ENCODE peak calls at places on chromosome 2, in five cellular contexts. One of them, this sample, is unnamed.

GRCh38 chr2:40213071-40213470 is 238.8 kb downstream of the SLC8A1 start:
- DNase-seq in K562: no peak
- DNase-seq in A549: no peak
- DNase-seq in HepG2: no peak
- DNase-seq in WTC11: no peak
- DNase-seq in this sample: no peak

GRCh38 chr2:71380665-71381064 is 49.1 kb downstream of the ZNF638 start:
- DNase-seq in WTC11: no peak
- DNase-seq in HepG2: no peak
- DNase-seq in A549: no peak
- DNase-seq in K562: no peak
- DNase-seq in this sample: no peak

GRCh38 chr2:101474752-101475384 is at the start of gene RFX8:
- DNase-seq in A549: no peak
- DNase-seq in WTC11: peak
- DNase-seq in K562: no peak
- DNase-seq in HepG2: peak
- DNase-seq in this sample: no peak

GRCh38 chr2:239245107-239245506 is 155.7 kb downstream of the HDAC4 start:
- DNase-seq in HepG2: no peak
- DNase-seq in A549: no peak
- DNase-seq in WTC11: no peak
- DNase-seq in K562: no peak
- DNase-seq in this sample: no peak

GRCh38 chr2:69797836-69798465 is 31.5 kb upstream of the GMCL1 start:
- DNase-seq in A549: no peak
- DNase-seq in HepG2: no peak
- DNase-seq in K562: no peak
- DNase-seq in WTC11: no peak
- DNase-seq in this sample: no peak

GRCh38 chr2:116141891-116142474 is 1672.5 kb upstream of the DDX18 start:
- DNase-seq in HepG2: no peak
- DNase-seq in WTC11: no peak
- DNase-seq in A549: no peak
- DNase-seq in K562: no peak
- DNase-seq in this sample: no peak

GRCh38 chr2:218383892-218384519 is 1.9 kb downstream of the SLC11A1 start:
- DNase-seq in WTC11: no peak
- DNase-seq in K562: no peak
- DNase-seq in A549: no peak
- DNase-seq in HepG2: no peak
- DNase-seq in this sample: no peak

GRCh38 chr2:219029829-219030165 is 11.5 kb downstream of the CFAP65 start:
- DNase-seq in K562: peak
- DNase-seq in WTC11: peak
- DNase-seq in A549: peak
- DNase-seq in HepG2: peak
- DNase-seq in this sample: no peak

GRCh38 chr2:221444106-221444505 is 128.0 kb downstream of the EPHA4 start:
- DNase-seq in HepG2: no peak
- DNase-seq in A549: no peak
- DNase-seq in WTC11: no peak
- DNase-seq in K562: no peak
- DNase-seq in this sample: no peak

GRCh38 chr2:201466050-201466660 is 14.6 kb downstream of the STRADB start:
- DNase-seq in A549: no peak
- DNase-seq in K562: no peak
- DNase-seq in HepG2: no peak
- DNase-seq in WTC11: no peak
- DNase-seq in this sample: no peak

GRCh38 chr2:27042159-27042661 is 9.3 kb upstream of the AGBL5 start:
- DNase-seq in HepG2: no peak
- DNase-seq in WTC11: no peak
- DNase-seq in A549: no peak
- DNase-seq in K562: no peak
- DNase-seq in this sample: peak

GRCh38 chr2:43465234-43465633 is 130.6 kb downstream of the THADA start:
- DNase-seq in K562: no peak
- DNase-seq in A549: no peak
- DNase-seq in WTC11: no peak
- DNase-seq in HepG2: no peak
- DNase-seq in this sample: no peak

GRCh38 chr2:69644506-69644979 is 1.0 kb upstream of the AAK1 start:
- DNase-seq in WTC11: no peak
- DNase-seq in A549: no peak
- DNase-seq in HepG2: no peak
- DNase-seq in K562: no peak
- DNase-seq in this sample: no peak

GRCh38 chr2:3108105-3108504 is 269.5 kb downstream of the EIPR1 start:
- DNase-seq in K562: peak
- DNase-seq in WTC11: no peak
- DNase-seq in HepG2: no peak
- DNase-seq in A549: no peak
- DNase-seq in this sample: no peak

GRCh38 chr2:177754476-177754873 is 318.1 kb downstream of the PDE11A start:
- DNase-seq in K562: no peak
- DNase-seq in A549: no peak
- DNase-seq in HepG2: no peak
- DNase-seq in WTC11: no peak
- DNase-seq in this sample: no peak

GRCh38 chr2:84038866-84039265 is 420.2 kb downstream of the SUCLG1 start:
- DNase-seq in K562: no peak
- DNase-seq in WTC11: no peak
- DNase-seq in A549: no peak
- DNase-seq in HepG2: no peak
- DNase-seq in this sample: no peak

GRCh38 chr2:105396254-105397024 is 2.4 kb downstream of the FHL2 start:
- DNase-seq in WTC11: no peak
- DNase-seq in HepG2: peak
- DNase-seq in A549: peak
- DNase-seq in K562: peak
- DNase-seq in this sample: no peak

GRCh38 chr2:42141687-42142475 is 27.3 kb upstream of the EML4 start:
- DNase-seq in K562: peak
- DNase-seq in HepG2: peak
- DNase-seq in A549: peak
- DNase-seq in WTC11: peak
- DNase-seq in this sample: no peak

GRCh38 chr2:19801367-19802087 is 100.3 kb downstream of the TTC32 start:
- DNase-seq in HepG2: no peak
- DNase-seq in K562: no peak
- DNase-seq in A549: peak
- DNase-seq in WTC11: no peak
- DNase-seq in this sample: no peak

DNA sequence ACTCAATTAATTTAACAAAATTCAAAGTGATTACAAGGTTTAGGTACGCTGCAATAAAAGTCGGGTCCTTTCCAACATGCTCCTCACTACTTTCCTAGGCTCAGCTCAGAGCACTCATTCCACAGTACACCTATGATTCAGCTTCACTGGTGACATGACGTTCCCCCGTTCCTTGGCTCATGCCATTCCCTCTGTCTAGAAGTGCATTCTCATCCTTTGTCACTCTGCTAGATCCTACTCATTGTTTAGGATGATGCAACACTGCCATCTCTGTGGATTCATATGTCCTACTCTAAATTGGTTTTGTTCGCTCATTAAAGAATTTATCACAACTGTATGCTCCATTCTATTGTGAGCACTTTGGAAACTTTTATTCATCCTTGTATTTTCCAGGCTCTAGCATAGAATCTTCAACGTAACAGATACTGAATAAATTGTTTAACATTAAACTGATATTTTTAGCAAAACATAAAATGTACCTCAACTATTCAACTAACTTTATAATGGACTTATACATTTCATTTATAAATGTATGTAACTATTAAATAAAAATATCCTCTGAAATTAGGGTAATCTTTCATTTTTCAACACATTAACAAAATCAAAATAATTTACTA is 78.6 kb downstream of the FAM228A start:
- DNase-seq in A549: peak
- DNase-seq in HepG2: no peak
- DNase-seq in K562: peak
- DNase-seq in WTC11: no peak
- DNase-seq in this sample: no peak
- TF ChIP-seq ESRRA in A549: no peak
- TF ChIP-seq ESRRA in HepG2: no peak
- TF ChIP-seq ESRRA in K562: no peak
- TF ChIP-seq ESRRA in WTC11: no peak
- TF ChIP-seq ESRRA in this sample: no peak

GRCh38 chr2:68284896-68285295 is 32.6 kb upstream of the PPP3R1 start:
- DNase-seq in HepG2: no peak
- DNase-seq in K562: no peak
- DNase-seq in A549: no peak
- DNase-seq in WTC11: no peak
- DNase-seq in this sample: no peak
- TF ChIP-seq ESRRA in HepG2: no peak
- TF ChIP-seq ESRRA in K562: no peak
- TF ChIP-seq ESRRA in A549: no peak
- TF ChIP-seq ESRRA in WTC11: no peak
- TF ChIP-seq ESRRA in this sample: no peak

GRCh38 chr2:111118455-111119003 is 2.2 kb upstream of the BCL2L11 start:
- DNase-seq in A549: no peak
- DNase-seq in WTC11: peak
- DNase-seq in K562: no peak
- DNase-seq in HepG2: no peak
- DNase-seq in this sample: no peak

GRCh38 chr2:111113838-111114237 is 6.9 kb upstream of the BCL2L11 start:
- DNase-seq in WTC11: no peak
- DNase-seq in A549: no peak
- DNase-seq in K562: no peak
- DNase-seq in HepG2: no peak
- DNase-seq in this sample: no peak

GRCh38 chr2:111117666-111118454 is 2.9 kb upstream of the BCL2L11 start:
- DNase-seq in A549: peak
- DNase-seq in WTC11: peak
- DNase-seq in K562: no peak
- DNase-seq in HepG2: no peak
- DNase-seq in this sample: no peak

GRCh38 chr2:111116843-111117665 is 3.7 kb upstream of the BCL2L11 start:
- DNase-seq in K562: peak
- DNase-seq in WTC11: peak
- DNase-seq in A549: peak
- DNase-seq in HepG2: peak
- DNase-seq in this sample: peak

DNA sequence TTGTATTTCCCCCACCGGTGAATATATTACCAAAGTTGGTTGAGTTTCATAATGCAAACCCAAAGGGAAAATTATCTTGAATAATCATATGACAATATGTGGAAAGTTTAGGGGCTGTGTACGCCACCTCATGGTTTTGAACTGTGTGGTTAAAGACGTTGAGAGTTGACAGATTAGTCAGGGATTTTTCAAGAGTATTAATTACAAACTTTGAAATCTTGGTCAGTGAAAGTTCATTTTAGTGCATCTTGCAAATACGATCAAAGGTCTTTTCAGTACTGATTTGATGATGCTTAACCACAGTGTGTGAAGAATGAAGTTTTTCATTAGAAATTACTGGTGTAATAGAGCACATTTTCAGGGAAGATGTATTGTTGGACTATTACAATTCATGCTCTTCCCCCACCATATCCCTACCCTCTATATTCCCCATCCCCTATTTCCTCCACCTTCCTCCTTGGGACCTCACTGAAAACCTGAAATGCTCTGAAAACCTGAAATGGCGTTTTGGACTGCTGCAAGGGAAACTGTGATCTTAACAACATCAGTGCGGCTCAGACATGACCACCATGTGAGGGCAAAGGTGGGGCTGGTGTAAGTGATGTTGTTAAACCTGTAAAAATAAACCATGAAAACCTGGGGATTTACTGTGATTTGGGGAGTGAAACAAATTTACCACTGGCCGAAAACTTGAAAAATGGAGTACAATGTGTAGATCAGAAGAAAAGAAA is 4.5 kb upstream of the BCL2L11 start:
- DNase-seq in WTC11: no peak
- DNase-seq in A549: no peak
- DNase-seq in K562: no peak
- DNase-seq in HepG2: no peak
- DNase-seq in this sample: peak
- TF ChIP-seq ESRRA in WTC11: no peak
- TF ChIP-seq ESRRA in A549: no peak
- TF ChIP-seq ESRRA in K562: no peak
- TF ChIP-seq ESRRA in HepG2: no peak
- TF ChIP-seq ESRRA in this sample: no peak

DNA sequence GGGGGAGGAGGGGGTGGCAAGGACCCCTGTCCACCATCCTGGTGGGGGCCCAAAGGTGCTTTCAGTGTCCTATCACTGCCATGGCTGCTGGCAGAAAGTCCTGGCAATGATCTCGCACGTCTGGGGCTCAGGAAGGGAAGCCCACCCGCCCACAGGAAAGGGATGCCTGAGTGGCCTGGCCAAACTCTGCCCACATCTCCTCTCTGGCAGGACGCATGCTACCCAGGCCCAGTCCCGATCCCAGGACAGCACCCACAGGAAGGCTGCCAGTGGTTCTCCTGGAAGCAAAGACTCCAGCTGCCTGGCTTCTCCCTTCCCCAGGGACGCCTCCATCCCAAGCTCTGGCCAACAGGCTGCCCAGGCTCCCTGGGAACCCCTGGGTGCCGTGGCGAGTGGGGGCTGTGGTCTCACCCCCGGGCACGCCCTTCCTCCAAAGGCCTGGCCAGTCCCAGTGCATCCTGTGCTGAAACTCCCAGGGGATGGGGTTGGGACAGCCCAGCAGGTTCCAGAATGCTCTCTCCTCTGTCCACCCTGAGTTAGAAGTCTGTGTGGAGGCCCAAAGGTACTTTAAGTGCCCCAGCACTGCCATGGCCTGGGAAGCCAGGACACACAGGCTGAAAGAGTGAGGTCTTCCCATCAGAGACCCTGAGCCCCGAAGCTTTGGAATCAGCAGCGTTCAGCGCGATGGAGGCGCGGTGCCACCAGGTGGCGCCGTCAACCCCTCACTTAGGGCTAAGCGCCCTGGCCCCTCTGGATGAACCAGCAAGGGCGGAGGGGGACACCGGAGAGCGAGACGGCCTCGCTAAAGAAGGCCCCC is 29.8 kb upstream of the TAF1B start:
- DNase-seq in A549: peak
- DNase-seq in HepG2: peak
- DNase-seq in K562: peak
- DNase-seq in WTC11: peak
- DNase-seq in this sample: no peak
- TF ChIP-seq ESRRA in A549: no peak
- TF ChIP-seq ESRRA in HepG2: no peak
- TF ChIP-seq ESRRA in K562: no peak
- TF ChIP-seq ESRRA in WTC11: no peak
- TF ChIP-seq ESRRA in this sample: no peak

GRCh38 chr2:28766070-28766469 is 14.4 kb downstream of the PPP1CB start:
- DNase-seq in WTC11: no peak
- DNase-seq in K562: no peak
- DNase-seq in A549: no peak
- DNase-seq in HepG2: no peak
- DNase-seq in this sample: no peak
- TF ChIP-seq ESRRA in WTC11: no peak
- TF ChIP-seq ESRRA in K562: no peak
- TF ChIP-seq ESRRA in A549: no peak
- TF ChIP-seq ESRRA in HepG2: no peak
- TF ChIP-seq ESRRA in this sample: no peak

GRCh38 chr2:159807183-159808037 is 9.4 kb upstream of the CD302 start:
- DNase-seq in K562: peak
- DNase-seq in WTC11: peak
- DNase-seq in HepG2: peak
- DNase-seq in A549: peak
- DNase-seq in this sample: no peak
- TF ChIP-seq ESRRA in K562: no peak
- TF ChIP-seq ESRRA in WTC11: no peak
- TF ChIP-seq ESRRA in HepG2: no peak
- TF ChIP-seq ESRRA in A549: no peak
- TF ChIP-seq ESRRA in this sample: no peak

This sample was measured in GM12878.